ENCODE peak calls at places on chromosomes 7 and 10, in five cellular contexts. One of them, this sample, is unnamed.

GRCh38 chr10:100828744-100829102 is 83.3 kb downstream of the PAX2 start:
- DNase-seq in mammary epithelial cell: no peak
- DNase-seq in HCT116: no peak
- DNase-seq in tibial artery: no peak
- DNase-seq in K562: peak; percentile 49
- DNase-seq in this sample: no peak

GRCh38 chr7:370775-371118 is 80.8 kb downstream of the FOXL3 start:
- DNase-seq in mammary epithelial cell: no peak
- DNase-seq in HCT116: no peak
- DNase-seq in tibial artery: no peak
- DNase-seq in K562: no peak
- DNase-seq in this sample: no peak

GRCh38 chr10:31152421-31153133 is 120.9 kb upstream of the ZNF438 start:
- DNase-seq in mammary epithelial cell: no peak
- DNase-seq in HCT116: no peak
- DNase-seq in tibial artery: no peak
- DNase-seq in K562: no peak
- DNase-seq in this sample: no peak

GRCh38 chr7:143299346-143299745 is 11.2 kb downstream of the CASP2 start:
- DNase-seq in mammary epithelial cell: no peak
- DNase-seq in HCT116: no peak
- DNase-seq in tibial artery: no peak
- DNase-seq in K562: no peak
- DNase-seq in this sample: no peak

GRCh38 chr10:17003151-17003550 is 126.5 kb downstream of the CUBN start:
- DNase-seq in mammary epithelial cell: peak; percentile 75
- DNase-seq in HCT116: no peak
- DNase-seq in tibial artery: no peak
- DNase-seq in K562: peak; percentile 49
- DNase-seq in this sample: peak; percentile 11

GRCh38 chr7:7498881-7499280 is 36.8 kb downstream of the COL28A1 start:
- DNase-seq in mammary epithelial cell: no peak
- DNase-seq in HCT116: no peak
- DNase-seq in tibial artery: no peak
- DNase-seq in K562: no peak
- DNase-seq in this sample: no peak

GRCh38 chr10:6296456-6297214 is 93.9 kb downstream of the PFKFB3 start:
- DNase-seq in mammary epithelial cell: no peak
- DNase-seq in HCT116: no peak
- DNase-seq in tibial artery: no peak
- DNase-seq in K562: no peak
- DNase-seq in this sample: no peak

GRCh38 chr10:31071232-31071999 is 39.8 kb upstream of the ZNF438 start:
- DNase-seq in mammary epithelial cell: peak; percentile 61
- DNase-seq in HCT116: no peak
- DNase-seq in tibial artery: peak; percentile 67
- DNase-seq in K562: no peak
- DNase-seq in this sample: peak; percentile 46

GRCh38 chr10:43065761-43066160 is 11.1 kb upstream of the RET start:
- DNase-seq in mammary epithelial cell: no peak
- DNase-seq in HCT116: no peak
- DNase-seq in tibial artery: no peak
- DNase-seq in K562: no peak
- DNase-seq in this sample: no peak

GRCh38 chr7:18753972-18754610 is 258.5 kb downstream of the HDAC9 start:
- DNase-seq in mammary epithelial cell: peak; percentile 43
- DNase-seq in HCT116: no peak
- DNase-seq in tibial artery: no peak
- DNase-seq in K562: no peak
- DNase-seq in this sample: no peak

GRCh38 chr10:109886037-109886787 is 37.1 kb downstream of the XPNPEP1 start:
- DNase-seq in mammary epithelial cell: no peak
- DNase-seq in HCT116: no peak
- DNase-seq in tibial artery: no peak
- DNase-seq in K562: no peak
- DNase-seq in this sample: no peak

GRCh38 chr10:77774940-77775391 is 137.4 kb upstream of the KCNMA1 start:
- DNase-seq in mammary epithelial cell: no peak
- DNase-seq in HCT116: no peak
- DNase-seq in tibial artery: no peak
- DNase-seq in K562: no peak
- DNase-seq in this sample: no peak

GRCh38 chr10:3119796-3120459 is 52.6 kb downstream of the PFKP start:
- DNase-seq in mammary epithelial cell: no peak
- DNase-seq in HCT116: no peak
- DNase-seq in tibial artery: peak; percentile 83
- DNase-seq in K562: peak; percentile 47
- DNase-seq in this sample: peak; percentile 34

GRCh38 chr7:146235210-146235609 is 118.6 kb downstream of the CNTNAP2 start:
- DNase-seq in mammary epithelial cell: no peak
- DNase-seq in HCT116: no peak
- DNase-seq in tibial artery: no peak
- DNase-seq in K562: no peak
- DNase-seq in this sample: no peak

GRCh38 chr7:459584-460373 is 59.9 kb downstream of the PDGFA start:
- DNase-seq in mammary epithelial cell: no peak
- DNase-seq in HCT116: no peak
- DNase-seq in tibial artery: no peak
- DNase-seq in K562: no peak
- DNase-seq in this sample: no peak

GRCh38 chr7:127885222-127885772 is 145.9 kb downstream of the LRRC4 start:
- DNase-seq in mammary epithelial cell: no peak
- DNase-seq in HCT116: no peak
- DNase-seq in tibial artery: no peak
- DNase-seq in K562: no peak
- DNase-seq in this sample: no peak

GRCh38 chr7:127705461-127705959 is 53.5 kb downstream of the SND1 start:
- DNase-seq in mammary epithelial cell: peak; percentile 14
- DNase-seq in HCT116: no peak
- DNase-seq in tibial artery: no peak
- DNase-seq in K562: no peak
- DNase-seq in this sample: no peak

GRCh38 chr10:116752969-116753665 is 10.8 kb upstream of the HSPA12A start:
- DNase-seq in mammary epithelial cell: no peak
- DNase-seq in HCT116: no peak
- DNase-seq in tibial artery: no peak
- DNase-seq in K562: no peak
- DNase-seq in this sample: no peak

GRCh38 chr7:148035950-148036349 is 554.6 kb upstream of the C7orf33 start:
- DNase-seq in mammary epithelial cell: no peak
- DNase-seq in HCT116: no peak
- DNase-seq in tibial artery: no peak
- DNase-seq in K562: no peak
- DNase-seq in this sample: no peak

GRCh38 chr7:117550625-117551024 is 70.8 kb downstream of the CFTR start:
- DNase-seq in mammary epithelial cell: no peak
- DNase-seq in HCT116: no peak
- DNase-seq in tibial artery: no peak
- DNase-seq in K562: no peak
- DNase-seq in this sample: no peak

GRCh38 chr7:95636140-95636539 is 39.8 kb upstream of the PDK4 start:
- DNase-seq in mammary epithelial cell: peak; percentile 39
- DNase-seq in HCT116: peak; percentile 28
- DNase-seq in tibial artery: no peak
- DNase-seq in K562: no peak
- DNase-seq in this sample: peak; percentile 18

GRCh38 chr10:14604181-14605142 is 170.2 kb downstream of the FAM107B start:
- DNase-seq in mammary epithelial cell: peak; percentile 52
- DNase-seq in HCT116: peak; percentile 18
- DNase-seq in tibial artery: peak; percentile 92
- DNase-seq in K562: peak; percentile 90
- DNase-seq in this sample: peak; percentile 65

GRCh38 chr10:57992321-57993077 is 275.2 kb downstream of the IPMK start:
- DNase-seq in mammary epithelial cell: peak; percentile 88
- DNase-seq in HCT116: no peak
- DNase-seq in tibial artery: no peak
- DNase-seq in K562: no peak
- DNase-seq in this sample: peak; percentile 52

GRCh38 chr7:33880787-33881186 is 24.6 kb upstream of the BMPER start:
- DNase-seq in mammary epithelial cell: peak; percentile 89
- DNase-seq in HCT116: no peak
- DNase-seq in tibial artery: no peak
- DNase-seq in K562: no peak
- DNase-seq in this sample: no peak

GRCh38 chr7:977326-978048 is 2.1 kb upstream of the COX19 start:
- DNase-seq in mammary epithelial cell: peak; percentile 75
- DNase-seq in HCT116: no peak
- DNase-seq in tibial artery: no peak
- DNase-seq in K562: no peak
- DNase-seq in this sample: no peak

GRCh38 chr10:33652870-33653269 is 318.4 kb upstream of the NRP1 start:
- DNase-seq in mammary epithelial cell: no peak
- DNase-seq in HCT116: no peak
- DNase-seq in tibial artery: no peak
- DNase-seq in K562: no peak
- DNase-seq in this sample: no peak

GRCh38 chr10:58994226-58995057 is 182.0 kb upstream of the PHYHIPL start:
- DNase-seq in mammary epithelial cell: no peak
- DNase-seq in HCT116: no peak
- DNase-seq in tibial artery: no peak
- DNase-seq in K562: no peak
- DNase-seq in this sample: no peak

GRCh38 chr10:62560207-62560819 is 186.1 kb downstream of the ZNF365 start:
- DNase-seq in mammary epithelial cell: peak; percentile 54
- DNase-seq in HCT116: no peak
- DNase-seq in tibial artery: no peak
- DNase-seq in K562: no peak
- DNase-seq in this sample: no peak

GRCh38 chr7:51188987-51189386 is 127.6 kb downstream of the COBL start:
- DNase-seq in mammary epithelial cell: no peak
- DNase-seq in HCT116: no peak
- DNase-seq in tibial artery: no peak
- DNase-seq in K562: no peak
- DNase-seq in this sample: no peak

GRCh38 chr7:100825760-100826545 is 1.4 kb downstream of the EPHB4 start:
- DNase-seq in mammary epithelial cell: peak; percentile 39
- DNase-seq in HCT116: no peak
- DNase-seq in tibial artery: no peak
- DNase-seq in K562: peak; percentile 43
- DNase-seq in this sample: peak; percentile 27
- TF ChIP-seq CTCF in mammary epithelial cell: peak; percentile 12
- TF ChIP-seq CTCF in HCT116: peak; percentile 36
- TF ChIP-seq CTCF in tibial artery: no peak
- TF ChIP-seq CTCF in K562: peak; percentile 86
- TF ChIP-seq CTCF in this sample: peak; percentile 51

GRCh38 chr10:81109200-81109752 is 571.6 kb downstream of the SH2D4B start:
- DNase-seq in mammary epithelial cell: no peak
- DNase-seq in HCT116: no peak
- DNase-seq in tibial artery: no peak
- DNase-seq in K562: no peak
- DNase-seq in this sample: no peak
- H3K27ac ChIP-seq in mammary epithelial cell: no peak overlapping the region
- H3K27ac ChIP-seq in HCT116: no peak overlapping the region
- H3K27ac ChIP-seq in tibial artery: no peak overlapping the region
- H3K27ac ChIP-seq in K562: no peak overlapping the region
- H3K27ac ChIP-seq in this sample: no peak overlapping the region

GRCh38 chr7:101813414-101814019 is 3.9 kb upstream of the CUX1 start:
- DNase-seq in mammary epithelial cell: no peak
- DNase-seq in HCT116: no peak
- DNase-seq in tibial artery: no peak
- DNase-seq in K562: no peak
- DNase-seq in this sample: no peak

GRCh38 chr7:101815826-101816488 is 1.5 kb upstream of the CUX1 start:
- DNase-seq in mammary epithelial cell: peak; percentile 75
- DNase-seq in HCT116: peak; percentile 73
- DNase-seq in tibial artery: peak; percentile 82
- DNase-seq in K562: peak; percentile 82
- DNase-seq in this sample: no peak

GRCh38 chr7:101814996-101815825 is 2.2 kb upstream of the CUX1 start:
- DNase-seq in mammary epithelial cell: peak; percentile 21
- DNase-seq in HCT116: no peak
- DNase-seq in tibial artery: peak; percentile 73
- DNase-seq in K562: peak; percentile 93
- DNase-seq in this sample: no peak

GRCh38 chr7:101814081-101814995 is 3.1 kb upstream of the CUX1 start:
- DNase-seq in mammary epithelial cell: peak; percentile 44
- DNase-seq in HCT116: no peak
- DNase-seq in tibial artery: peak; percentile 79
- DNase-seq in K562: peak; percentile 86
- DNase-seq in this sample: peak; percentile 73

DNA sequence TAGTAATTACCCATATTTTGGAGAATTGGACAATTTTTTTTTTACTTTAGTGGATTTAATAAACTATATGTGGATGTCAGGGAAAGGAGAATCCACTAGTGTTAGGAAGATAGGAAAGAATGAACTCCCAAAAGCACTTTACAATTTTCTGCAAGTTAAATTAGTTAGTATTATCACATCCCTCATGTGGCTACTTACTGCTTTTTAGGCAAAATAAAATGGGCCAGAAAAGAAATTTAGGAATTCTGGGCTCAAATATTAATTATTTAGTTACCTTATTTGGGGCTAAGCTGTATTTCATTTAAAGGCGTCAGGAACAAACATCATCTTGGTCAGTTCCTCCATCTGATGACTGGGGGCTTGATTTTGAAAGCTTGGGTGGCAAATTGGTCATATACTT is 4.8 kb upstream of the CUX1 start:
- DNase-seq in mammary epithelial cell: no peak
- DNase-seq in HCT116: no peak
- DNase-seq in tibial artery: no peak
- DNase-seq in K562: no peak
- DNase-seq in this sample: no peak
- TF ChIP-seq CTCF in mammary epithelial cell: no peak
- TF ChIP-seq CTCF in HCT116: no peak
- TF ChIP-seq CTCF in tibial artery: no peak
- TF ChIP-seq CTCF in K562: no peak
- TF ChIP-seq CTCF in this sample: no peak

GRCh38 chr7:94393251-94393758 is 1.4 kb upstream of the COL1A2 start:
- DNase-seq in mammary epithelial cell: no peak
- DNase-seq in HCT116: no peak
- DNase-seq in tibial artery: peak; percentile 76
- DNase-seq in K562: no peak
- DNase-seq in this sample: no peak

GRCh38 chr7:94394399-94395140 is at the start of gene COL1A2:
- DNase-seq in mammary epithelial cell: no peak
- DNase-seq in HCT116: no peak
- DNase-seq in tibial artery: peak; percentile 92
- DNase-seq in K562: peak; percentile 19
- DNase-seq in this sample: peak; percentile 25

GRCh38 chr7:94394058-94394398 is 667 bp upstream of the COL1A2 start:
- DNase-seq in mammary epithelial cell: no peak
- DNase-seq in HCT116: no peak
- DNase-seq in tibial artery: peak; percentile 74
- DNase-seq in K562: no peak
- DNase-seq in this sample: no peak

GRCh38 chr7:94391716-94392390 is 2.8 kb upstream of the COL1A2 start:
- DNase-seq in mammary epithelial cell: no peak
- DNase-seq in HCT116: no peak
- DNase-seq in tibial artery: no peak
- DNase-seq in K562: no peak
- DNase-seq in this sample: no peak

DNA sequence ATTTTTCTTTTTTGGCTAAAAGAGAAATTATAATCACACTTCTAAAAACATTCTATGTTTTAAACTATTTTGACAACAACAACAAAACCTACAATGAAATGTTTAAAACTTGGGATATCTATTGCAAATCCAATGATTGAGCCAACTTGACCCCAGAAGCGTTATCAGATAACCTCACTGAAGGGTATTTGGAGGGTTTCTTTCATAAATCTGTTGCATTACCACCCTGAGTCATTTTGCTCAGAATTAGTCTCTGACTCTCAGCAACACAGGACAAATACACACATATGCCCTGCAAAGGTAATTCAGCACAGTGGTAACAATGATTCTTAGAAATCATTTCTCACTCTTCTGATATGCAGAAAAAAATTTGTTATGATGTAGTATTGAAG is 2.3 kb upstream of the COL1A2 start:
- DNase-seq in mammary epithelial cell: no peak
- DNase-seq in HCT116: no peak
- DNase-seq in tibial artery: no peak
- DNase-seq in K562: no peak
- DNase-seq in this sample: no peak
- H3K27ac ChIP-seq in mammary epithelial cell: no peak overlapping the region
- H3K27ac ChIP-seq in HCT116: no peak overlapping the region
- H3K27ac ChIP-seq in tibial artery: peak overlapping the region; percentile 93
- H3K27ac ChIP-seq in K562: no peak overlapping the region
- H3K27ac ChIP-seq in this sample: no peak overlapping the region

This sample was measured in RWPE1.